ENCODE peak calls at places on chromosomes 2 and 18, in eight cellular contexts. One of them, this sample, is unnamed.

GRCh38 chr2:128457716-128458115 is 139.0 kb upstream of the HS6ST1 start:
- DNase-seq in HuH-7: no peak
- DNase-seq in activated CD4-positive, alpha-beta T cell treated with anti-CD3 and anti-CD28 coated beads, Interleukin-2, amount 50 U/mL, for 4 hours: no peak
- DNase-seq in stimulated activated CD8-positive, alpha-beta memory T cell treated with anti-CD3 and anti-CD28 coated beads, Interleukin-7, amount 100 ng/mL, for 1 hour: no peak
- DNase-seq in spleen: no peak
- DNase-seq in neuronal stem cell: no peak
- DNase-seq in lung: no peak
- DNase-seq in stimulated activated CD4-positive, alpha-beta T cell treated with anti-CD3 and anti-CD28 coated beads, Interleukin-15, amount 100 ng/mL, for 24 hours: no peak
- DNase-seq in this sample: no peak

GRCh38 chr2:217409939-217410820 is 550.3 kb upstream of the TNP1 start:
- DNase-seq in stimulated activated CD8-positive, alpha-beta memory T cell treated with anti-CD3 and anti-CD28 coated beads, Interleukin-7, amount 100 ng/mL, for 1 hour: no peak
- DNase-seq in neuronal stem cell: no peak
- DNase-seq in HuH-7: no peak
- DNase-seq in lung: no peak
- DNase-seq in activated CD4-positive, alpha-beta T cell treated with anti-CD3 and anti-CD28 coated beads, Interleukin-2, amount 50 U/mL, for 4 hours: no peak
- DNase-seq in stimulated activated CD4-positive, alpha-beta T cell treated with anti-CD3 and anti-CD28 coated beads, Interleukin-15, amount 100 ng/mL, for 24 hours: no peak
- DNase-seq in spleen: no peak
- DNase-seq in this sample: no peak

GRCh38 chr2:79512442-79513401 is at the start of gene CTNNA2:
- DNase-seq in lung: no peak
- DNase-seq in spleen: peak
- DNase-seq in HuH-7: peak
- DNase-seq in stimulated activated CD4-positive, alpha-beta T cell treated with anti-CD3 and anti-CD28 coated beads, Interleukin-15, amount 100 ng/mL, for 24 hours: peak
- DNase-seq in stimulated activated CD8-positive, alpha-beta memory T cell treated with anti-CD3 and anti-CD28 coated beads, Interleukin-7, amount 100 ng/mL, for 1 hour: no peak
- DNase-seq in neuronal stem cell: peak
- DNase-seq in activated CD4-positive, alpha-beta T cell treated with anti-CD3 and anti-CD28 coated beads, Interleukin-2, amount 50 U/mL, for 4 hours: no peak
- DNase-seq in this sample: no peak

GRCh38 chr18:10053861-10054260 is 140.0 kb downstream of the VAPA start:
- DNase-seq in stimulated activated CD4-positive, alpha-beta T cell treated with anti-CD3 and anti-CD28 coated beads, Interleukin-15, amount 100 ng/mL, for 24 hours: no peak
- DNase-seq in neuronal stem cell: no peak
- DNase-seq in HuH-7: no peak
- DNase-seq in spleen: no peak
- DNase-seq in stimulated activated CD8-positive, alpha-beta memory T cell treated with anti-CD3 and anti-CD28 coated beads, Interleukin-7, amount 100 ng/mL, for 1 hour: no peak
- DNase-seq in lung: no peak
- DNase-seq in activated CD4-positive, alpha-beta T cell treated with anti-CD3 and anti-CD28 coated beads, Interleukin-2, amount 50 U/mL, for 4 hours: no peak
- DNase-seq in this sample: no peak

GRCh38 chr2:71880846-71881610 is 266.6 kb downstream of the CYP26B1 start:
- DNase-seq in spleen: no peak
- DNase-seq in stimulated activated CD8-positive, alpha-beta memory T cell treated with anti-CD3 and anti-CD28 coated beads, Interleukin-7, amount 100 ng/mL, for 1 hour: no peak
- DNase-seq in activated CD4-positive, alpha-beta T cell treated with anti-CD3 and anti-CD28 coated beads, Interleukin-2, amount 50 U/mL, for 4 hours: no peak
- DNase-seq in neuronal stem cell: no peak
- DNase-seq in stimulated activated CD4-positive, alpha-beta T cell treated with anti-CD3 and anti-CD28 coated beads, Interleukin-15, amount 100 ng/mL, for 24 hours: no peak
- DNase-seq in HuH-7: no peak
- DNase-seq in lung: peak
- DNase-seq in this sample: no peak

GRCh38 chr18:69900941-69901340 is 46.7 kb downstream of the CD226 start:
- DNase-seq in HuH-7: no peak
- DNase-seq in neuronal stem cell: no peak
- DNase-seq in spleen: no peak
- DNase-seq in stimulated activated CD8-positive, alpha-beta memory T cell treated with anti-CD3 and anti-CD28 coated beads, Interleukin-7, amount 100 ng/mL, for 1 hour: no peak
- DNase-seq in stimulated activated CD4-positive, alpha-beta T cell treated with anti-CD3 and anti-CD28 coated beads, Interleukin-15, amount 100 ng/mL, for 24 hours: no peak
- DNase-seq in lung: no peak
- DNase-seq in activated CD4-positive, alpha-beta T cell treated with anti-CD3 and anti-CD28 coated beads, Interleukin-2, amount 50 U/mL, for 4 hours: no peak
- DNase-seq in this sample: no peak

GRCh38 chr2:203720011-203720410 is 13.6 kb downstream of the CD28 start:
- DNase-seq in stimulated activated CD4-positive, alpha-beta T cell treated with anti-CD3 and anti-CD28 coated beads, Interleukin-15, amount 100 ng/mL, for 24 hours: no peak
- DNase-seq in spleen: no peak
- DNase-seq in stimulated activated CD8-positive, alpha-beta memory T cell treated with anti-CD3 and anti-CD28 coated beads, Interleukin-7, amount 100 ng/mL, for 1 hour: no peak
- DNase-seq in lung: no peak
- DNase-seq in activated CD4-positive, alpha-beta T cell treated with anti-CD3 and anti-CD28 coated beads, Interleukin-2, amount 50 U/mL, for 4 hours: no peak
- DNase-seq in neuronal stem cell: no peak
- DNase-seq in HuH-7: no peak
- DNase-seq in this sample: no peak

GRCh38 chr2:20225294-20226151 is 593 bp upstream of the SDC1 start:
- DNase-seq in stimulated activated CD8-positive, alpha-beta memory T cell treated with anti-CD3 and anti-CD28 coated beads, Interleukin-7, amount 100 ng/mL, for 1 hour: no peak
- DNase-seq in neuronal stem cell: peak
- DNase-seq in spleen: peak
- DNase-seq in lung: peak
- DNase-seq in HuH-7: peak
- DNase-seq in stimulated activated CD4-positive, alpha-beta T cell treated with anti-CD3 and anti-CD28 coated beads, Interleukin-15, amount 100 ng/mL, for 24 hours: peak
- DNase-seq in activated CD4-positive, alpha-beta T cell treated with anti-CD3 and anti-CD28 coated beads, Interleukin-2, amount 50 U/mL, for 4 hours: no peak
- DNase-seq in this sample: no peak

GRCh38 chr2:238709961-238710360 is 137.9 kb upstream of the TWIST2 start:
- DNase-seq in spleen: no peak
- DNase-seq in lung: no peak
- DNase-seq in stimulated activated CD8-positive, alpha-beta memory T cell treated with anti-CD3 and anti-CD28 coated beads, Interleukin-7, amount 100 ng/mL, for 1 hour: no peak
- DNase-seq in activated CD4-positive, alpha-beta T cell treated with anti-CD3 and anti-CD28 coated beads, Interleukin-2, amount 50 U/mL, for 4 hours: no peak
- DNase-seq in neuronal stem cell: no peak
- DNase-seq in stimulated activated CD4-positive, alpha-beta T cell treated with anti-CD3 and anti-CD28 coated beads, Interleukin-15, amount 100 ng/mL, for 24 hours: no peak
- DNase-seq in HuH-7: no peak
- DNase-seq in this sample: no peak

GRCh38 chr18:79634593-79634992 is 45.0 kb upstream of the CTDP1 start:
- DNase-seq in activated CD4-positive, alpha-beta T cell treated with anti-CD3 and anti-CD28 coated beads, Interleukin-2, amount 50 U/mL, for 4 hours: no peak
- DNase-seq in stimulated activated CD4-positive, alpha-beta T cell treated with anti-CD3 and anti-CD28 coated beads, Interleukin-15, amount 100 ng/mL, for 24 hours: no peak
- DNase-seq in spleen: peak
- DNase-seq in lung: peak
- DNase-seq in stimulated activated CD8-positive, alpha-beta memory T cell treated with anti-CD3 and anti-CD28 coated beads, Interleukin-7, amount 100 ng/mL, for 1 hour: no peak
- DNase-seq in neuronal stem cell: no peak
- DNase-seq in HuH-7: no peak
- DNase-seq in this sample: no peak

GRCh38 chr2:121309801-121310200 is 24.8 kb upstream of the TFCP2L1 start:
- DNase-seq in stimulated activated CD4-positive, alpha-beta T cell treated with anti-CD3 and anti-CD28 coated beads, Interleukin-15, amount 100 ng/mL, for 24 hours: no peak
- DNase-seq in spleen: peak
- DNase-seq in lung: no peak
- DNase-seq in stimulated activated CD8-positive, alpha-beta memory T cell treated with anti-CD3 and anti-CD28 coated beads, Interleukin-7, amount 100 ng/mL, for 1 hour: no peak
- DNase-seq in neuronal stem cell: no peak
- DNase-seq in HuH-7: no peak
- DNase-seq in activated CD4-positive, alpha-beta T cell treated with anti-CD3 and anti-CD28 coated beads, Interleukin-2, amount 50 U/mL, for 4 hours: no peak
- DNase-seq in this sample: no peak

GRCh38 chr2:199955007-199955338 is 318 bp downstream of the TYW5 start:
- DNase-seq in stimulated activated CD4-positive, alpha-beta T cell treated with anti-CD3 and anti-CD28 coated beads, Interleukin-15, amount 100 ng/mL, for 24 hours: no peak
- DNase-seq in spleen: no peak
- DNase-seq in neuronal stem cell: no peak
- DNase-seq in lung: no peak
- DNase-seq in HuH-7: no peak
- DNase-seq in stimulated activated CD8-positive, alpha-beta memory T cell treated with anti-CD3 and anti-CD28 coated beads, Interleukin-7, amount 100 ng/mL, for 1 hour: no peak
- DNase-seq in activated CD4-positive, alpha-beta T cell treated with anti-CD3 and anti-CD28 coated beads, Interleukin-2, amount 50 U/mL, for 4 hours: no peak
- DNase-seq in this sample: no peak

GRCh38 chr2:177625744-177626655 is 233.4 kb downstream of the AGPS start:
- DNase-seq in HuH-7: peak
- DNase-seq in stimulated activated CD4-positive, alpha-beta T cell treated with anti-CD3 and anti-CD28 coated beads, Interleukin-15, amount 100 ng/mL, for 24 hours: no peak
- DNase-seq in neuronal stem cell: no peak
- DNase-seq in stimulated activated CD8-positive, alpha-beta memory T cell treated with anti-CD3 and anti-CD28 coated beads, Interleukin-7, amount 100 ng/mL, for 1 hour: no peak
- DNase-seq in activated CD4-positive, alpha-beta T cell treated with anti-CD3 and anti-CD28 coated beads, Interleukin-2, amount 50 U/mL, for 4 hours: no peak
- DNase-seq in lung: no peak
- DNase-seq in spleen: no peak
- DNase-seq in this sample: no peak

GRCh38 chr2:126909366-126909765 is 10.7 kb downstream of the TEX51 start:
- DNase-seq in stimulated activated CD4-positive, alpha-beta T cell treated with anti-CD3 and anti-CD28 coated beads, Interleukin-15, amount 100 ng/mL, for 24 hours: no peak
- DNase-seq in stimulated activated CD8-positive, alpha-beta memory T cell treated with anti-CD3 and anti-CD28 coated beads, Interleukin-7, amount 100 ng/mL, for 1 hour: no peak
- DNase-seq in neuronal stem cell: no peak
- DNase-seq in spleen: no peak
- DNase-seq in activated CD4-positive, alpha-beta T cell treated with anti-CD3 and anti-CD28 coated beads, Interleukin-2, amount 50 U/mL, for 4 hours: no peak
- DNase-seq in HuH-7: no peak
- DNase-seq in lung: no peak
- DNase-seq in this sample: no peak

GRCh38 chr2:41990688-41991087 is 57.1 kb upstream of the PKDCC start:
- DNase-seq in stimulated activated CD4-positive, alpha-beta T cell treated with anti-CD3 and anti-CD28 coated beads, Interleukin-15, amount 100 ng/mL, for 24 hours: no peak
- DNase-seq in stimulated activated CD8-positive, alpha-beta memory T cell treated with anti-CD3 and anti-CD28 coated beads, Interleukin-7, amount 100 ng/mL, for 1 hour: no peak
- DNase-seq in neuronal stem cell: no peak
- DNase-seq in HuH-7: no peak
- DNase-seq in activated CD4-positive, alpha-beta T cell treated with anti-CD3 and anti-CD28 coated beads, Interleukin-2, amount 50 U/mL, for 4 hours: no peak
- DNase-seq in lung: no peak
- DNase-seq in spleen: no peak
- DNase-seq in this sample: no peak

GRCh38 chr2:86195055-86195807 is at the start of gene IMMT:
- DNase-seq in stimulated activated CD8-positive, alpha-beta memory T cell treated with anti-CD3 and anti-CD28 coated beads, Interleukin-7, amount 100 ng/mL, for 1 hour: peak
- DNase-seq in neuronal stem cell: peak
- DNase-seq in activated CD4-positive, alpha-beta T cell treated with anti-CD3 and anti-CD28 coated beads, Interleukin-2, amount 50 U/mL, for 4 hours: peak
- DNase-seq in lung: peak
- DNase-seq in stimulated activated CD4-positive, alpha-beta T cell treated with anti-CD3 and anti-CD28 coated beads, Interleukin-15, amount 100 ng/mL, for 24 hours: peak
- DNase-seq in HuH-7: peak
- DNase-seq in spleen: peak
- DNase-seq in this sample: peak

GRCh38 chr2:239307921-239308620 is 92.7 kb downstream of the HDAC4 start:
- DNase-seq in stimulated activated CD4-positive, alpha-beta T cell treated with anti-CD3 and anti-CD28 coated beads, Interleukin-15, amount 100 ng/mL, for 24 hours: no peak
- DNase-seq in neuronal stem cell: no peak
- DNase-seq in spleen: peak
- DNase-seq in HuH-7: no peak
- DNase-seq in activated CD4-positive, alpha-beta T cell treated with anti-CD3 and anti-CD28 coated beads, Interleukin-2, amount 50 U/mL, for 4 hours: no peak
- DNase-seq in lung: no peak
- DNase-seq in stimulated activated CD8-positive, alpha-beta memory T cell treated with anti-CD3 and anti-CD28 coated beads, Interleukin-7, amount 100 ng/mL, for 1 hour: no peak
- DNase-seq in this sample: no peak

GRCh38 chr2:46915281-46915810 is at the start of gene MCFD2:
- DNase-seq in stimulated activated CD8-positive, alpha-beta memory T cell treated with anti-CD3 and anti-CD28 coated beads, Interleukin-7, amount 100 ng/mL, for 1 hour: no peak
- DNase-seq in stimulated activated CD4-positive, alpha-beta T cell treated with anti-CD3 and anti-CD28 coated beads, Interleukin-15, amount 100 ng/mL, for 24 hours: no peak
- DNase-seq in spleen: peak
- DNase-seq in lung: peak
- DNase-seq in HuH-7: peak
- DNase-seq in activated CD4-positive, alpha-beta T cell treated with anti-CD3 and anti-CD28 coated beads, Interleukin-2, amount 50 U/mL, for 4 hours: no peak
- DNase-seq in neuronal stem cell: no peak
- DNase-seq in this sample: no peak

GRCh38 chr2:12430036-12430795 is 286.5 kb upstream of the TRIB2 start:
- DNase-seq in lung: no peak
- DNase-seq in stimulated activated CD4-positive, alpha-beta T cell treated with anti-CD3 and anti-CD28 coated beads, Interleukin-15, amount 100 ng/mL, for 24 hours: no peak
- DNase-seq in neuronal stem cell: no peak
- DNase-seq in stimulated activated CD8-positive, alpha-beta memory T cell treated with anti-CD3 and anti-CD28 coated beads, Interleukin-7, amount 100 ng/mL, for 1 hour: no peak
- DNase-seq in spleen: no peak
- DNase-seq in HuH-7: no peak
- DNase-seq in activated CD4-positive, alpha-beta T cell treated with anti-CD3 and anti-CD28 coated beads, Interleukin-2, amount 50 U/mL, for 4 hours: no peak
- DNase-seq in this sample: no peak

GRCh38 chr2:29397743-29398142 is 282.5 kb downstream of the CLIP4 start:
- DNase-seq in lung: no peak
- DNase-seq in activated CD4-positive, alpha-beta T cell treated with anti-CD3 and anti-CD28 coated beads, Interleukin-2, amount 50 U/mL, for 4 hours: no peak
- DNase-seq in stimulated activated CD8-positive, alpha-beta memory T cell treated with anti-CD3 and anti-CD28 coated beads, Interleukin-7, amount 100 ng/mL, for 1 hour: no peak
- DNase-seq in neuronal stem cell: no peak
- DNase-seq in spleen: no peak
- DNase-seq in stimulated activated CD4-positive, alpha-beta T cell treated with anti-CD3 and anti-CD28 coated beads, Interleukin-15, amount 100 ng/mL, for 24 hours: no peak
- DNase-seq in HuH-7: no peak
- DNase-seq in this sample: no peak

GRCh38 chr2:138829326-138829725 is 49.1 kb upstream of the NXPH2 start:
- DNase-seq in stimulated activated CD4-positive, alpha-beta T cell treated with anti-CD3 and anti-CD28 coated beads, Interleukin-15, amount 100 ng/mL, for 24 hours: peak
- DNase-seq in HuH-7: peak
- DNase-seq in neuronal stem cell: peak
- DNase-seq in spleen: no peak
- DNase-seq in lung: no peak
- DNase-seq in stimulated activated CD8-positive, alpha-beta memory T cell treated with anti-CD3 and anti-CD28 coated beads, Interleukin-7, amount 100 ng/mL, for 1 hour: no peak
- DNase-seq in activated CD4-positive, alpha-beta T cell treated with anti-CD3 and anti-CD28 coated beads, Interleukin-2, amount 50 U/mL, for 4 hours: peak
- DNase-seq in this sample: no peak

GRCh38 chr2:233793465-233794127 is 15.5 kb downstream of the MROH2A start:
- DNase-seq in HuH-7: no peak
- DNase-seq in activated CD4-positive, alpha-beta T cell treated with anti-CD3 and anti-CD28 coated beads, Interleukin-2, amount 50 U/mL, for 4 hours: no peak
- DNase-seq in neuronal stem cell: no peak
- DNase-seq in stimulated activated CD4-positive, alpha-beta T cell treated with anti-CD3 and anti-CD28 coated beads, Interleukin-15, amount 100 ng/mL, for 24 hours: no peak
- DNase-seq in stimulated activated CD8-positive, alpha-beta memory T cell treated with anti-CD3 and anti-CD28 coated beads, Interleukin-7, amount 100 ng/mL, for 1 hour: no peak
- DNase-seq in spleen: peak
- DNase-seq in lung: peak
- DNase-seq in this sample: no peak

GRCh38 chr2:48248251-48248933 is 281.6 kb upstream of the STON1 start:
- DNase-seq in HuH-7: peak
- DNase-seq in neuronal stem cell: no peak
- DNase-seq in spleen: no peak
- DNase-seq in stimulated activated CD4-positive, alpha-beta T cell treated with anti-CD3 and anti-CD28 coated beads, Interleukin-15, amount 100 ng/mL, for 24 hours: peak
- DNase-seq in lung: no peak
- DNase-seq in activated CD4-positive, alpha-beta T cell treated with anti-CD3 and anti-CD28 coated beads, Interleukin-2, amount 50 U/mL, for 4 hours: no peak
- DNase-seq in stimulated activated CD8-positive, alpha-beta memory T cell treated with anti-CD3 and anti-CD28 coated beads, Interleukin-7, amount 100 ng/mL, for 1 hour: no peak
- DNase-seq in this sample: peak

GRCh38 chr2:107325983-107326786 is 440.2 kb upstream of the ST6GAL2 start:
- DNase-seq in activated CD4-positive, alpha-beta T cell treated with anti-CD3 and anti-CD28 coated beads, Interleukin-2, amount 50 U/mL, for 4 hours: no peak
- DNase-seq in neuronal stem cell: no peak
- DNase-seq in stimulated activated CD8-positive, alpha-beta memory T cell treated with anti-CD3 and anti-CD28 coated beads, Interleukin-7, amount 100 ng/mL, for 1 hour: no peak
- DNase-seq in HuH-7: no peak
- DNase-seq in stimulated activated CD4-positive, alpha-beta T cell treated with anti-CD3 and anti-CD28 coated beads, Interleukin-15, amount 100 ng/mL, for 24 hours: no peak
- DNase-seq in lung: no peak
- DNase-seq in spleen: no peak
- DNase-seq in this sample: peak

GRCh38 chr18:55983433-55983832 is 395.4 kb upstream of the TCF4 start:
- DNase-seq in spleen: no peak
- DNase-seq in activated CD4-positive, alpha-beta T cell treated with anti-CD3 and anti-CD28 coated beads, Interleukin-2, amount 50 U/mL, for 4 hours: no peak
- DNase-seq in HuH-7: no peak
- DNase-seq in stimulated activated CD4-positive, alpha-beta T cell treated with anti-CD3 and anti-CD28 coated beads, Interleukin-15, amount 100 ng/mL, for 24 hours: no peak
- DNase-seq in neuronal stem cell: no peak
- DNase-seq in lung: no peak
- DNase-seq in stimulated activated CD8-positive, alpha-beta memory T cell treated with anti-CD3 and anti-CD28 coated beads, Interleukin-7, amount 100 ng/mL, for 1 hour: no peak
- DNase-seq in this sample: no peak

GRCh38 chr18:4987452-4988405 is 209.3 kb downstream of the AKAIN1 start:
- DNase-seq in HuH-7: no peak
- DNase-seq in lung: no peak
- DNase-seq in spleen: no peak
- DNase-seq in neuronal stem cell: peak
- DNase-seq in activated CD4-positive, alpha-beta T cell treated with anti-CD3 and anti-CD28 coated beads, Interleukin-2, amount 50 U/mL, for 4 hours: no peak
- DNase-seq in stimulated activated CD4-positive, alpha-beta T cell treated with anti-CD3 and anti-CD28 coated beads, Interleukin-15, amount 100 ng/mL, for 24 hours: no peak
- DNase-seq in stimulated activated CD8-positive, alpha-beta memory T cell treated with anti-CD3 and anti-CD28 coated beads, Interleukin-7, amount 100 ng/mL, for 1 hour: no peak
- DNase-seq in this sample: no peak

GRCh38 chr2:192700934-192701333 is 506.2 kb upstream of the TMEFF2 start:
- DNase-seq in stimulated activated CD8-positive, alpha-beta memory T cell treated with anti-CD3 and anti-CD28 coated beads, Interleukin-7, amount 100 ng/mL, for 1 hour: no peak
- DNase-seq in HuH-7: no peak
- DNase-seq in neuronal stem cell: no peak
- DNase-seq in activated CD4-positive, alpha-beta T cell treated with anti-CD3 and anti-CD28 coated beads, Interleukin-2, amount 50 U/mL, for 4 hours: no peak
- DNase-seq in spleen: no peak
- DNase-seq in stimulated activated CD4-positive, alpha-beta T cell treated with anti-CD3 and anti-CD28 coated beads, Interleukin-15, amount 100 ng/mL, for 24 hours: no peak
- DNase-seq in lung: no peak
- DNase-seq in this sample: no peak